ENCODE peak calls at places on chromosomes 16 and 17, in four cellular contexts. Q is PC-3, F is H9, M is lower lobe of right lung. T is an unnamed sample.

GRCh38 chr16:57104706-57105105 is 12.3 kb downstream of the CPNE2 start:
- DNase-seq in Q (no peak), F (no peak), M (no peak), T (no peak)

GRCh38 chr16:49021136-49021535 is 260.5 kb downstream of the CBLN1 start:
- DNase-seq in Q (peak), F (no peak), M (no peak), T (peak)

GRCh38 chr17:76696763-76697701 is 13.7 kb downstream of the MXRA7 start:
- DNase-seq in Q (peak), F (no peak), M (no peak), T (no peak)

GRCh38 chr16:3850544-3850899 is 30.0 kb downstream of the CREBBP start:
- DNase-seq in Q (no peak), F (no peak), M (no peak), T (no peak)

GRCh38 chr16:72823961-72824490 is 223.9 kb downstream of the ZFHX3 start:
- DNase-seq in Q (no peak), F (no peak), M (no peak), T (no peak)

GRCh38 chr17:9587969-9588656 is 11.7 kb downstream of the CFAP52 start:
- DNase-seq in Q (no peak), F (no peak), M (no peak), T (peak)

GRCh38 chr17:1590031-1590746 is 27.6 kb upstream of the PITPNA start:
- DNase-seq in Q (peak), F (no peak), M (peak), T (no peak)

GRCh38 chr16:23587726-23588125 is 8.4 kb downstream of the NDUFAB1 start:
- DNase-seq in Q (peak), F (no peak), M (no peak), T (no peak)

GRCh38 chr16:5175263-5175662 is 77.7 kb upstream of the EEF2KMT start:
- DNase-seq in Q (no peak), F (no peak), M (no peak), T (no peak)

GRCh38 chr16:48347980-48348379 is 37.2 kb downstream of the SIAH1 start:
- DNase-seq in Q (no peak), F (no peak), M (no peak), T (no peak)

GRCh38 chr16:69618721-69619120 is 53.0 kb downstream of the NFAT5 start:
- DNase-seq in Q (no peak), F (no peak), M (no peak), T (no peak)

GRCh38 chr17:32555611-32556310 is 69.0 kb downstream of the CDK5R1 start:
- DNase-seq in Q (no peak), F (no peak), M (no peak), T (no peak)

GRCh38 chr16:10981697-10982216 is 37.4 kb downstream of the CLEC16A start:
- DNase-seq in Q (peak), F (peak), M (no peak), T (peak)

GRCh38 chr17:7462474-7463367 is 16.7 kb downstream of the ZBTB4 start:
- DNase-seq in Q (no peak), F (no peak), M (no peak), T (no peak)
- H3K27ac ChIP-seq in Q (no peak), F (no peak), M (no peak), T (no peak)

DNA sequence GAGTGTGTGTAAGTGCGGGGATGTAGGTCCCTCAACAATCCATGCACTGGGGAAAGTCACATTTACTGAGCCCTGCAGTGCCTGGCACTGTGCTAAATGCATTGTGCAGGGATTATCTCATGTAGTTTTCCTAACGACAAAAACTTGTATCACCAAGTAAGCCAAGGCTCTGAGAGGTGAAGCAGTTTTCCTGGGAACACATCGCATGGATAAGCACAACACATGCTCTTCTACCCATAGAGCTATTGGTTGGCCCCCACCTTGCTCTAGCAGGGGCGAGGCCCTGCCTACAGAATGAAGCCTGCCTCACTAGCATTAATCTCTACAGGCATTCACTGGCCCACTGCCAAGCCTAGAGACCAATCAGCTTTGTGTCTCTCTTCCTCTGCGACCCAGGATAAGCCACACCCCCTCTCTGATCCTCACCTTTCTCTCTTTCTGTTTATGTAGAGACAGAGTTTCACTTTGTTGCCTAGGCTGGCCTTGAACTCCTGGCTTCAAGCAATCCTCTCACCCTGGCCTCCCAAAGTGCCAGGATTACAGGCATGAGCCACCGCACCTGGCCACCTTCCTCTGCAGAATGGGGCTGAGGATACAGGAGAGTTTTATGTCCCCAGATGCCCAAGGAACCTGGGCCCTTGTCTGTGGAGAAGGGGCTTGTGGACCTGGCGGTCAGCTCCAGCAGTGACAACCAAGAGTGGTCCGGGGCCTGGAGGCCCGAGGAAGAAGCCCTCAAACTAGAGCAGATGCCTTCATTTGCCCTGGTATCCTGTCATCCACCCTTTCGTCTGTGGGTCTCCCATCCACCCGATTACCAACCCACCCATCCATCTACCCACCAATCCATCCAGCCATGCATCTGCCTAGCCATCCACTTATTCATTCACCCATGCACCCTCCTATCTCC is 12.8 kb downstream of the CDH16 start:
- DNase-seq in Q (no peak), F (peak), M (no peak), T (peak)
- H3K27ac ChIP-seq in Q (no peak), F (no peak), M (peak), T (no peak)

GRCh38 chr16:81705261-81705660 is 73.8 kb upstream of the PLCG2 start:
- DNase-seq in Q (no peak), F (no peak), M (peak), T (no peak)
- H3K27ac ChIP-seq in Q (no peak), F (no peak), M (no peak), T (no peak)

GRCh38 chr16:140175-140857 is 1.8 kb upstream of the NPRL3 start:
- DNase-seq in Q (no peak), F (no peak), M (no peak), T (peak)

GRCh38 chr16:143456-143855 is 5.0 kb upstream of the NPRL3 start:
- DNase-seq in Q (no peak), F (no peak), M (no peak), T (no peak)

GRCh38 chr16:142405-142804 is 3.9 kb upstream of the NPRL3 start:
- DNase-seq in Q (no peak), F (no peak), M (no peak), T (no peak)

GRCh38 chr16:143047-143446 is 4.6 kb upstream of the NPRL3 start:
- DNase-seq in Q (no peak), F (no peak), M (no peak), T (no peak)

DNA sequence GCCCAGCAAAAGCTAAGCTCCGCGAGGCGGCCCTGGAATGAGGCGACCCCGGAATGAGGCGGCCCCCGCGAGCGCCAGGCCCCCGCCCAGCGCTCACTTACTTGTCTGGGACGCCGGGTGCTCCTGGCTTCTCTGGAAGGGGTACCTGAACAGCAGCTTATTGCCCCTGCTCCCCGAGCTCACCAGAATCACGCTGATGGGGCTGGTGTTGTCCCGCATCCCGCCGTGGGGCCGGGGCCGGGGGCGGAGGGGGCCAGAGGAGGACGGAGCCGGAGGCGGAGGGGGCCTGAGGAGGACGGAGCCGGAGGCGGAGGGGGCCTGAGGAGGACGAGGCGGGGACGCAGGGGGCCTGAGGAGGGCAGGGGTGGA is 440 bp downstream of the NPRL3 start:
- DNase-seq in Q (no peak), F (peak), M (no peak), T (peak)
- H3K27ac ChIP-seq in Q (no peak), F (no peak), M (peak), T (peak)

GRCh38 chr17:6478486-6478885 is 34.2 kb downstream of the PIMREG start:
- DNase-seq in Q (no peak), F (no peak), M (no peak), T (no peak)
- H3K27ac ChIP-seq in Q (no peak), F (no peak), M (no peak), T (no peak)

T was measured in GM23338.